ENCODE peak calls at places on chromosomes 4 and X, in six cellular contexts. J, Z, A, Y, D and K are unnamed samples.

GRCh38 chrX:153600921-153601320 is 2.0 kb upstream of the CCNQ start:
- DNase-seq in J (no peak), Z (no peak), A (no peak), Y (no peak), D (no peak), K (no peak)

GRCh38 chr4:189806506-189806905 is 134.2 kb upstream of the FRG1 start:
- DNase-seq in J (no peak), Z (no peak), A (no peak), Y (no peak), D (no peak), K (no peak)

GRCh38 chr4:72302981-72303704 is 265.9 kb downstream of the ADAMTS3 start:
- DNase-seq in J (no peak), Z (no peak), A (peak), Y (peak), D (peak), K (no peak)

GRCh38 chr4:183164963-183165362 is 65.9 kb downstream of the WWC2 start:
- DNase-seq in J (no peak), Z (no peak), A (peak), Y (peak), D (no peak), K (no peak)

GRCh38 chr4:3521621-3522325 is 10.4 kb downstream of the LRPAP1 start:
- DNase-seq in J (no peak), Z (peak), A (no peak), Y (no peak), D (no peak), K (no peak)

GRCh38 chr4:189828298-189828697 is 112.4 kb upstream of the FRG1 start:
- DNase-seq in J (no peak), Z (no peak), A (no peak), Y (no peak), D (no peak), K (no peak)

GRCh38 chr4:171928336-171928735 is 115.1 kb downstream of the GALNTL6 start:
- DNase-seq in J (no peak), Z (no peak), A (no peak), Y (no peak), D (no peak), K (peak)

GRCh38 chrX:38679695-38680094 is 118.4 kb downstream of the TSPAN7 start:
- DNase-seq in J (no peak), Z (no peak), A (no peak), Y (no peak), D (no peak), K (no peak)

GRCh38 chrX:8981742-8982141 is 52.2 kb downstream of the FAM9B start:
- DNase-seq in J (no peak), Z (no peak), A (no peak), Y (no peak), D (no peak), K (no peak)

GRCh38 chr4:172390341-172390740 is 577.1 kb downstream of the GALNTL6 start:
- DNase-seq in J (peak), Z (no peak), A (no peak), Y (no peak), D (no peak), K (no peak)

DNA sequence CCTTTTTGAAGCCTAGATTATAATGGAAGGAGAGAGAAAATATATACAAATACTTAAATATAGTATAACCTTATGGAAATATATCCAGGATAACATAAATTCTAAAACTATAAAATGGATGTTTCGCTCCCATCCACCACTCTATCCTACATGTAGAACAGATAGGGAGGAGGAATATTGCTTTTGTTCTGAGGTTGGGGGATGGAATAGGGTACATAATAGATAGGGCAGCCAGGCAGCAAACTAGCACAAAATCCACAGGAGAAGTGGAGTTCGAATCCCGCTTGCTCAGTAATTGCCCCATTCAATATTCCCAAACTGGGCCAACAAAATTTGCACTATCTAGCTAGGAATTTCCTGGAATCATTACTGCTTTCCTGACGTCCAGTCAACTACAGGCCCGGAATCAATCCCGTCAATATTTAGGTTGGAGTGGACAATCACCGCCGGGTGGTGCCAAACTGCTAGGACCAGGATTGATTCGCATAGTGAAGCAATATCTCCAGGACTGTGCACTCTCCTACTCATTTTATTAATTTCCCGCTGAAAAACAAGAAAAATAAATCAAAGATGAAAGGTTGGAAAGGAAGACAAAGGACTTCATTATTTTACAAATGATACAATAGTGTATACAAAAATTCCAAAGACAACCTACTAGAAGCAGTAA is 40.4 kb upstream of the PAPSS1 start:
- DNase-seq in J (no peak), Z (peak), A (no peak), Y (peak), D (no peak), K (no peak)
- TF ChIP-seq CTCF in J (no peak), Z (peak), A (peak), Y (peak), D (no peak), K (no peak)

GRCh38 chrX:16876696-16877095 is 6.5 kb upstream of the RBBP7 start:
- DNase-seq in J (no peak), Z (no peak), A (no peak), Y (no peak), D (no peak), K (no peak)
- H3K4me3 ChIP-seq in J (no peak), Z (no peak), A (no peak), Y (no peak), D (no peak), K (no peak)

GRCh38 chrX:17007134-17007768 is 60.8 kb downstream of the REPS2 start:
- DNase-seq in J (no peak), Z (no peak), A (peak), Y (peak), D (no peak), K (no peak)
- TF ChIP-seq CTCF in J (peak), Z (no peak), A (peak), Y (no peak), D (no peak), K (peak)

GRCh38 chr4:1264942-1265341 is 16.0 kb upstream of the CTBP1 start:
- DNase-seq in J (no peak), Z (no peak), A (no peak), Y (no peak), D (no peak), K (no peak)

GRCh38 chr4:1259966-1260365 is 11.0 kb upstream of the CTBP1 start:
- DNase-seq in J (no peak), Z (no peak), A (no peak), Y (no peak), D (no peak), K (no peak)

GRCh38 chr4:1258457-1258856 is 9.5 kb upstream of the CTBP1 start:
- DNase-seq in J (no peak), Z (no peak), A (no peak), Y (no peak), D (no peak), K (no peak)

GRCh38 chr4:1261107-1261928 is 12.4 kb upstream of the CTBP1 start:
- DNase-seq in J (no peak), Z (no peak), A (no peak), Y (no peak), D (no peak), K (no peak)

GRCh38 chr4:1260418-1261106 is 11.6 kb upstream of the CTBP1 start:
- DNase-seq in J (no peak), Z (no peak), A (no peak), Y (no peak), D (no peak), K (no peak)
- H3K4me3 ChIP-seq in J (no peak), Z (no peak), A (no peak), Y (no peak), D (no peak), K (no peak)

GRCh38 chrX:68090266-68090665 is 343.0 kb downstream of the OPHN1 start:
- DNase-seq in J (no peak), Z (no peak), A (peak), Y (no peak), D (no peak), K (no peak)
- TF ChIP-seq CTCF in J (no peak), Z (no peak), A (peak), Y (no peak), D (no peak), K (peak)

GRCh38 chrX:66016905-66017658 is 22.8 kb downstream of the VSIG4 start:
- DNase-seq in J (no peak), Z (no peak), A (no peak), Y (no peak), D (no peak), K (no peak)
- H3K4me3 ChIP-seq in J (no peak), Z (no peak), A (no peak), Y (no peak), D (no peak), K (no peak)

GRCh38 chr4:112519689-112520597 is 4.0 kb upstream of the NEUROG2 start:
- DNase-seq in J (no peak), Z (no peak), A (no peak), Y (no peak), D (no peak), K (no peak)
- TF ChIP-seq CTCF in J (no peak), Z (no peak), A (no peak), Y (no peak), D (no peak), K (no peak)

GRCh38 chrX:132954323-132954722 is 4.1 kb downstream of the HS6ST2 start:
- DNase-seq in J (no peak), Z (no peak), A (no peak), Y (no peak), D (no peak), K (no peak)

GRCh38 chrX:132953358-132953757 is 5.1 kb downstream of the HS6ST2 start:
- DNase-seq in J (no peak), Z (no peak), A (no peak), Y (no peak), D (no peak), K (no peak)

GRCh38 chrX:132957211-132958085 is 981 bp downstream of the HS6ST2 start:
- DNase-seq in J (no peak), Z (peak), A (no peak), Y (no peak), D (no peak), K (no peak)

GRCh38 chrX:132956421-132957210 is 1.8 kb downstream of the HS6ST2 start:
- DNase-seq in J (no peak), Z (peak), A (no peak), Y (no peak), D (no peak), K (no peak)

DNA sequence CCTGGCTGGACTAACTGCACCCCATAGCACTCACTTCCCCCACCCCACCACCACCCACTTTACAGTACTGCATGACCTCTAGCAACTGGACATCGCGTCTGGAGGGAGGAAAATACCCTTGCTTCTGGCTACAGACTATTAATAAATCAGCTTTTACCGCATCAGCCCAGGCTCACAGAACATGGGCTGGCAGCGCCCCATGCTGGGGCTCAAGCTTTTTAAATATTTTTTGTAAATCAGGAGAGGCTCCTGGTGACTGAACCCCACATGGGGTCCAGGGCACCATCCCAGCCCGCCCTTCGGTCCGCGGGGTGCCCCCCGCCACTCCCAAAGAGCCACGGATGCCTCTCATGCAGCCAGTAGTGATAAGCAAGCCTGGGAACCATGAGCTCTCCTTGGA is 2.7 kb downstream of the HS6ST2 start:
- DNase-seq in J (no peak), Z (no peak), A (no peak), Y (no peak), D (no peak), K (no peak)
- H3K4me3 ChIP-seq in J (no peak), Z (no peak), A (no peak), Y (no peak), D (peak), K (peak)

DNA sequence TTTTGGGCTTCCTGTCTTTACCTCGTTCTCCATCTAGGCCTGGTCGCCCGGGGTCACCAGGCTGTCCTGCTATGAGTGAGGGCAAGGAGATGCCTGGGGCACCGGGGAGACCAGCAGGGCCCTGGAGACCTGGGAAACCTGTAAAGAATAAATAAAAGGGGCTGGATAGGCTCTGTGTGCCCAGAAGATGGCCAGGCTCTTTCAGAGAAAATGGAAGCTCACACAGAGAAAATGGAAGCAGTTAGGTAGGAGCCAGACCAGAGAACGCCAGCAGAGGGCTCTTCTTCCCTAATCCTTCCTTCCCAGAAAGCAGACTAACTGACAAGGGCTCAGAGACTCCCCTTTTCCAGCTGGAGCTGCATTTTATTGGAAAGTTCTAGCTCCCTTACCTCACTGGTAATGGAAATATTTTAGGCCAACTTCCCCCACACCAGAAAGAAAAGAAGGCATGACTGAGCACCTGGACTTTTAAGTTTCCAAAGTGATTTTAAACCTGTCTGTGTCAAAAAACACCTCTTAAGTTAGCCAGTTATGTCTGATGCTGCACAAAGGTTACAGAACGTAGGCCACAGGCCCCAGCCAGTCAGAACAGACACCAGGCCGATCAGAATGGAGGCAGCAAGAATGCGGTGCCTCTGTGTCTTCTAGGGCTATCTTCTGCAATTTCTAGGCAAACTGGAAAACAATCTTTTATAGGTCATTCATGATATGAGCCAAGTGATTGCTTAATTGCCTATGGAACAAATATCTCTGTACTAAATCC is 74.0 kb downstream of the ATG4A start:
- DNase-seq in J (peak), Z (no peak), A (peak), Y (peak), D (no peak), K (peak)
- TF ChIP-seq CTCF in J (peak), Z (no peak), A (peak), Y (peak), D (no peak), K (peak)